ENCODE peak calls at places on chromosome 16, in nine cellular contexts. O is fibroblast of lung, D is lung, Q is body of pancreas, B is tibial artery, M is neural progenitor cell, C is H1, E is prostate gland, S is upper lobe of right lung. A is an unnamed sample.

GRCh38 chr16:80667925-80668324 is 127.1 kb downstream of the DYNLRB2 start:
- DNase-seq in C (no peak), D (no peak), O (no peak), M (peak), B (no peak), Q (no peak), E (no peak), S (no peak), A (no peak)

GRCh38 chr16:27547134-27547533 is 2.6 kb downstream of the GTF3C1 start:
- DNase-seq in S (no peak), B (no peak), D (no peak), E (no peak), C (no peak), Q (no peak), M (no peak), O (peak), A (no peak)

GRCh38 chr16:57373117-57373947 is 1.0 kb downstream of the CX3CL1 start:
- DNase-seq in M (peak), O (peak), Q (no peak), E (no peak), C (no peak), S (no peak), D (no peak), B (no peak), A (no peak)

GRCh38 chr16:80804061-80804450 is 342 bp downstream of the CDYL2 start:
- DNase-seq in D (peak), Q (peak), E (peak), C (peak), S (peak), B (no peak), M (no peak), O (peak), A (no peak)

GRCh38 chr16:65414284-65414984 is 292.6 kb upstream of the CDH11 start:
- DNase-seq in C (no peak), O (peak), S (no peak), B (no peak), E (no peak), Q (no peak), D (no peak), M (no peak), A (peak)

GRCh38 chr16:12390644-12391043 is 413.0 kb downstream of the CPPED1 start:
- DNase-seq in M (no peak), C (no peak), O (peak), B (no peak), E (no peak), Q (no peak), S (no peak), D (no peak), A (no peak)

GRCh38 chr16:77585379-77585778 is 136.9 kb upstream of the NUDT7 start:
- DNase-seq in D (no peak), E (no peak), S (no peak), O (peak), B (no peak), Q (no peak), C (no peak), M (no peak), A (no peak)

GRCh38 chr16:67278773-67279295 is 498 bp upstream of the PLEKHG4 start:
- DNase-seq in S (no peak), M (peak), O (no peak), C (peak), Q (peak), E (no peak), D (no peak), B (no peak), A (no peak)

GRCh38 chr16:30585022-30585399 is 486 bp downstream of the ZNF785 start:
- DNase-seq in S (no peak), O (peak), B (no peak), M (peak), C (peak), Q (no peak), D (no peak), E (no peak), A (no peak)

GRCh38 chr16:66539628-66540469 is 10.1 kb downstream of the TK2 start:
- DNase-seq in E (no peak), M (no peak), C (no peak), Q (no peak), S (no peak), D (no peak), O (peak), B (no peak), A (no peak)

GRCh38 chr16:65121870-65122723 is at the start of gene CDH11:
- DNase-seq in D (peak), O (peak), E (peak), C (peak), Q (peak), S (peak), M (peak), B (peak), A (peak)

GRCh38 chr16:67723151-67723915 is 4.2 kb upstream of the GFOD2 start:
- DNase-seq in D (no peak), B (peak), E (no peak), Q (no peak), S (peak), O (peak), C (no peak), M (no peak), A (peak)

GRCh38 chr16:15882563-15882962 is 5.8 kb downstream of the CEP20 start:
- DNase-seq in E (no peak), O (no peak), Q (no peak), D (no peak), B (no peak), S (no peak), C (no peak), M (no peak), A (no peak)

GRCh38 chr16:10308305-10309193 is 77.3 kb upstream of the ATF7IP2 start:
- DNase-seq in Q (no peak), E (peak), S (no peak), O (no peak), B (no peak), D (no peak), M (no peak), C (no peak), A (peak)

GRCh38 chr16:84232969-84233368 is 6.8 kb downstream of the KCNG4 start:
- DNase-seq in Q (no peak), M (no peak), E (no peak), C (no peak), B (no peak), D (no peak), O (no peak), S (no peak), A (no peak)

GRCh38 chr16:3074860-3075545 is 9.6 kb downstream of the IL32 start:
- DNase-seq in D (no peak), S (no peak), C (no peak), E (no peak), O (no peak), B (no peak), Q (no peak), M (no peak), A (no peak)

GRCh38 chr16:87317766-87318121 is 552 bp upstream of the C16orf95 start:
- DNase-seq in O (peak), C (no peak), Q (peak), S (peak), B (peak), D (peak), M (no peak), E (no peak), A (no peak)

GRCh38 chr16:69490707-69491324 is 66.4 kb downstream of the CYB5B start:
- DNase-seq in O (no peak), C (no peak), B (no peak), S (no peak), M (no peak), D (no peak), E (no peak), Q (no peak), A (no peak)

GRCh38 chr16:87376660-87377059 is 6.9 kb downstream of the FBXO31 start:
- DNase-seq in O (no peak), E (no peak), M (no peak), C (no peak), B (no peak), Q (no peak), S (no peak), D (no peak), A (peak)

GRCh38 chr16:80085606-80086005 is 455.2 kb upstream of the DYNLRB2 start:
- DNase-seq in Q (no peak), E (no peak), C (no peak), O (no peak), S (no peak), M (no peak), B (no peak), D (no peak), A (no peak)

GRCh38 chr16:53220585-53220984 is 165.8 kb downstream of the CHD9 start:
- DNase-seq in O (peak), D (no peak), S (no peak), M (peak), C (no peak), B (no peak), E (no peak), Q (no peak), A (no peak)

GRCh38 chr16:12542818-12543699 is 260.6 kb downstream of the CPPED1 start:
- DNase-seq in C (no peak), O (no peak), Q (no peak), S (no peak), D (no peak), B (no peak), E (no peak), M (no peak), A (no peak)

GRCh38 chr16:83513006-83513755 is 294.6 kb upstream of the HSBP1 start:
- DNase-seq in C (no peak), B (no peak), D (no peak), M (no peak), Q (no peak), E (no peak), S (no peak), O (peak), A (no peak)

GRCh38 chr16:8631818-8632217 is 10.3 kb downstream of the METTL22 start:
- DNase-seq in D (no peak), S (no peak), O (no peak), Q (no peak), M (no peak), B (no peak), C (no peak), E (no peak), A (no peak)

GRCh38 chr16:8631373-8631772 is 9.9 kb downstream of the METTL22 start:
- DNase-seq in D (no peak), S (no peak), O (no peak), B (no peak), C (no peak), E (no peak), M (no peak), Q (no peak), A (no peak)

GRCh38 chr16:8639694-8640093 is 18.2 kb downstream of the METTL22 start:
- DNase-seq in S (no peak), C (no peak), D (no peak), B (no peak), Q (no peak), M (no peak), O (no peak), E (no peak), A (no peak)

GRCh38 chr16:8632675-8633182 is 11.2 kb downstream of the METTL22 start:
- DNase-seq in E (no peak), O (no peak), S (no peak), Q (no peak), B (peak), M (no peak), C (no peak), D (peak), A (no peak)

GRCh38 chr16:8634991-8635736 is 13.7 kb downstream of the METTL22 start:
- DNase-seq in E (no peak), Q (no peak), S (no peak), D (no peak), M (peak), B (no peak), C (peak), O (peak), A (no peak)
- TF ChIP-seq CTCF in E (no peak), Q (no peak), S (no peak), D (no peak), M (peak), B (no peak), C (peak), O (peak), A (peak)

GRCh38 chr16:81830845-81831600 is 51.9 kb downstream of the PLCG2 start:
- DNase-seq in E (no peak), Q (no peak), O (no peak), B (peak), S (no peak), D (no peak), C (no peak), M (no peak), A (no peak)
- H3K4me3 ChIP-seq in E (no peak), Q (no peak), O (no peak), B (no peak), S (no peak), D (no peak), C (no peak), M (no peak), A (no peak)

DNA sequence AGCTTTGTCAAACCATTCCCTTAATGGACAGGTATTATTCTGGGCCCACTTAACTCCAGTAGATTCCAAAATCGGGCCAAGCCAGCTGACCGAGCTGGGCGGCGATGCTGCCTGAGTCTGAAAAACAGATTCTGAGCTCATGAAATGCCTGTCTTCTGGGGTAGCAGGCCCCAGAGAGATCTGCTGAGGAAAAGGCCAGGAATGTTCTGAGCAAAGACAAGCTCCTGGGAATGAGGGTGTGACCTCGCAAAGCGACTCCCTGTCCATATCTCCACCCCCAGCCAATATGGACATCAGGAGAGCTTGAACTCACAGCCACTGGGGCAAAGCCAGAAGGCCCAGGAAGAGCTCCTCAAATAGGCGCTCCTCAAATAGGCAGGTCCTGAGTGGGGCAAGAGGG is 23.7 kb downstream of the ZNF423 start:
- DNase-seq in C (no peak), S (no peak), O (no peak), Q (no peak), M (no peak), E (no peak), D (no peak), B (peak), A (no peak)
- H3K27ac ChIP-seq in C (no peak), S (peak), O (no peak), Q (no peak), M (no peak), E (peak), D (peak), B (peak), A (no peak)

DNA sequence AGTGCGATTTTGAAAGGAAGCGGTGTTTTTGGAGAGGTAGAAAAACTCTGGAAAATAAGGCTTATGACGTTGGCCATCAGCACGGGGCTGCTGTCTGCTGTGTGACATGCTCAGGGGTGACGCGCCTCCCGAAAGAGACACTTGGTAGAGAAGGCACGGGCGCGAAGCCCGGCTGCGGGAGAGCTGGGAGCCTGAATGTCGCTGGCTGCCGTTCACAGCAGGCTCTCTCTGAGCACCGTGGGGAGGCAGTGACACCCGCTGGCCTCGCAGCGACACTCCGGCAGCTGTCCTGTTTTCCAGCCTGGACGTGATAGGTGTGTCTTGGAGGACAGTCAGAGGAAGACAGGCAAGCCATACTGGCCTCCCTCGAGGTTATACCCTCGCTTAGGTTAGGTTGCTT is 759.1 kb upstream of the RBFOX1 start:
- DNase-seq in O (no peak), E (peak), C (peak), S (peak), Q (no peak), B (no peak), M (peak), D (no peak), A (no peak)
- TF ChIP-seq CTCF in O (no peak), E (no peak), C (peak), S (no peak), Q (no peak), B (no peak), M (peak), D (no peak), A (no peak)

DNA sequence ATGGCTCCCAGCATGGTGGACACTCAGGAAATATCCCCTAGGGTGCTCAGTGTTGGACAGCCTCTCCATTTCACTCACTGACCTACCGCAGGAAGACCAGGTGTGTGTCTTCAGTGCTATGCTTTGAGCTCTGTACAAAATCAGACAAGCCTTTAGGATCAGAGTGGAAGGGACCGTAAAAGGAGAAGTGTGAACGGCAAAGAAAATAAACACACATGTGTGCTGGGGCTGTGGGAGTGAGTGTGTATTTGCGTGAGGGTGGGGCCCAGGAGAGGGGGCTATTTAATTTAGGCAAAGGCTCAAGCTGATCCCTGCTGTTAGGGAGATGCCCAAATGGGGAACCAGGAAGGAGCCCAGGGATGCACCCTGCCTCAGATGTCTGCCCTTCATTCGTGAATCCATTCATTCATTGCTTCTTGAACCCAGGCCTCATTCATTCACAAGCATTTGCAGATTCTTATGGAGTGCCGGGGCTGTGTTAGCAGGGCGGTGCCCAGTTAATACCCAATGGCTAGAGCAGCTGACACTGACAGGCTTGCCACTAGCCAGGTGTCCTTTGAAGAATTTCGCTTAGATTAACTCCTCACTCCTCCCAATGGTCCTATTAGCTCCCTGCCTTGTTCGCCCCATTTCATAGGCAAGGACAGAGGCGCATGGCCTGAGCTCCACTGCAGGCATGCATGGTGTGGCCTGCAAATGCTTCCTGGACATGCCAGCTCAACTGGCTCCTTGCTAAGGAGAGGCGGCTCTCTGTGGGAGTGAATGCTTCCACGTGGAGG is 296.7 kb upstream of the FOXF1 start:
- DNase-seq in C (no peak), Q (no peak), E (no peak), M (no peak), B (no peak), O (no peak), S (no peak), D (no peak), A (no peak)
- H3K4me3 ChIP-seq in C (no peak), Q (no peak), E (no peak), M (no peak), B (no peak), O (no peak), S (no peak), D (no peak), A (no peak)

GRCh38 chr16:50024684-50025543 is at the start of gene CNEP1R1:
- DNase-seq in C (peak), D (peak), O (peak), M (peak), S (peak), E (peak), B (peak), Q (peak), A (peak)
- H3K27ac ChIP-seq in C (no peak), D (peak), O (peak), M (no peak), S (peak), E (peak), B (peak), Q (peak), A (peak)

DNA sequence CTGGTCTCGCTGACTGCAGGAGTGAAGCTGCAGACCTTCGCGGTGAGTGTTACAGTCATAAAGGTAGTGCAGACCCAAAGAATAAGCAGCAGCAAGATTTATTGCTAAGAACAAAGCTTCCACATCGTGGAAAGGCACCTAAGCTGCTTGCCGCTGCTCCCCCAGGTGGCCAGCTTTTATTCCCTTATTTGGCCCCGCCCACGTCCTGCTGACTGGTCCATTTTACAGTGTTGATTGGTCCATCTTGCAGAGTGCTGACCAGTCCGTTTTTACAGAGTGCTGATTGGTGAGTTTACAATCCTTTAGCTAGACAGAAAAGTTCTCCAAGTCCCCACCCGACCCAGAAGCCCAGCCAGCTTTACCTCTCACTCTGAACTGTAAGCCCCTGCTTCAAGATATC is 227.8 kb downstream of the ABCC12 start:
- DNase-seq in E (no peak), Q (no peak), C (no peak), D (no peak), S (no peak), M (no peak), O (no peak), B (no peak), A (no peak)
- TF ChIP-seq CTCF in E (no peak), Q (no peak), C (peak), D (no peak), S (no peak), M (no peak), O (no peak), B (no peak), A (no peak)

DNA sequence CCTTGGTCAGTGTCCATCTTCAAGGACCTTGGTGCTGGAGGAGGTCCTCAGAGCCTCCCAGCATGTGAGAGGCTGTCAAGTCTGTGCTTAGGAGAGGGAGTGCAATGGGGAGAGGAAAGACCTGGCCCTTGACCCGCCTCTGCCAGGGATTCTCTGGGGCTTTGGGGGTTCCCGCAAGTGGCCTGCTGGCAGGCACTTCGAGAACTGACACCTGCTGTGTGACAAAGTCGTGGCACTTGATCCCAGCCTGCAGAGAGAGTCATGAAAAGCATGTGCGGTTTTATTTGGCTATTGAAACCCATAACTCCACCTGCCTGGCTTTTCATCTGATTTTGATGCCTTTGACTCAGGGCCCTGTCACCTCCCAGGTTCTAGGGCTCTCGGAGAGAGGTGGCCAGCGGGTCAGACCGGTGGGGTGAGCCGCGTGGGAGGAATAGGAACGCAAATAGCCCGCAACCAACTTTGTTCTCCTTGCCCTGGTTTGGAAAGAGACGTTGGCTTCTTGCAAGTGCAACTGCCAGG is 42.8 kb upstream of the GSE1 start:
- DNase-seq in B (no peak), M (no peak), C (no peak), O (no peak), S (no peak), Q (no peak), E (no peak), D (no peak), A (no peak)
- H3K4me3 ChIP-seq in B (no peak), M (no peak), C (no peak), O (no peak), S (no peak), Q (no peak), E (no peak), D (no peak), A (no peak)

A was measured in RWPE2.